ENCODE peak calls at places on chromosomes 4 and X, in five cellular contexts. One of them, this sample, is unnamed.

GRCh38 chr4:108828620-108829019 is 65.8 kb upstream of the ETNPPL start:
- DNase-seq in bronchial epithelial cell: no peak
- DNase-seq in psoas muscle: no peak
- DNase-seq in GM10248: no peak
- DNase-seq in adrenal gland: no peak
- DNase-seq in this sample: no peak

GRCh38 chr4:170088686-170089085 is 1.1 kb downstream of the AADAT start:
- DNase-seq in bronchial epithelial cell: no peak
- DNase-seq in psoas muscle: no peak
- DNase-seq in GM10248: no peak
- DNase-seq in adrenal gland: no peak
- DNase-seq in this sample: no peak

GRCh38 chrX:53584891-53585290 is 101.6 kb downstream of the HUWE1 start:
- DNase-seq in bronchial epithelial cell: no peak
- DNase-seq in psoas muscle: no peak
- DNase-seq in GM10248: no peak
- DNase-seq in adrenal gland: no peak
- DNase-seq in this sample: no peak

GRCh38 chrX:5730561-5730960 is 498.1 kb downstream of the NLGN4X start:
- DNase-seq in bronchial epithelial cell: no peak
- DNase-seq in psoas muscle: no peak
- DNase-seq in GM10248: no peak
- DNase-seq in adrenal gland: no peak
- DNase-seq in this sample: no peak

GRCh38 chr4:127370495-127371069 is 262.2 kb upstream of the INTU start:
- DNase-seq in bronchial epithelial cell: no peak
- DNase-seq in psoas muscle: peak
- DNase-seq in GM10248: no peak
- DNase-seq in adrenal gland: peak
- DNase-seq in this sample: no peak

GRCh38 chrX:7891928-7892327 is 35.3 kb downstream of the PNPLA4 start:
- DNase-seq in bronchial epithelial cell: no peak
- DNase-seq in psoas muscle: no peak
- DNase-seq in GM10248: no peak
- DNase-seq in adrenal gland: peak
- DNase-seq in this sample: no peak

GRCh38 chr4:175776217-175776616 is 35.8 kb downstream of the GPM6A start:
- DNase-seq in bronchial epithelial cell: peak
- DNase-seq in psoas muscle: no peak
- DNase-seq in GM10248: no peak
- DNase-seq in adrenal gland: no peak
- DNase-seq in this sample: no peak

GRCh38 chr4:182448281-182449151 is 205.3 kb downstream of the TENM3 start:
- DNase-seq in bronchial epithelial cell: peak
- DNase-seq in psoas muscle: peak
- DNase-seq in GM10248: peak
- DNase-seq in adrenal gland: peak
- DNase-seq in this sample: peak

GRCh38 chr4:26404597-26405323 is 83.9 kb downstream of the RBPJ start:
- DNase-seq in bronchial epithelial cell: no peak
- DNase-seq in psoas muscle: no peak
- DNase-seq in GM10248: no peak
- DNase-seq in adrenal gland: no peak
- DNase-seq in this sample: no peak

GRCh38 chr4:26410385-26411293 is 79.6 kb downstream of the CCKAR start:
- DNase-seq in bronchial epithelial cell: peak
- DNase-seq in psoas muscle: no peak
- DNase-seq in GM10248: peak
- DNase-seq in adrenal gland: peak
- DNase-seq in this sample: no peak

GRCh38 chr4:26402458-26402857 is 81.6 kb downstream of the RBPJ start:
- DNase-seq in bronchial epithelial cell: no peak
- DNase-seq in psoas muscle: no peak
- DNase-seq in GM10248: peak
- DNase-seq in adrenal gland: no peak
- DNase-seq in this sample: no peak

GRCh38 chr4:26406346-26406975 is 83.8 kb downstream of the CCKAR start:
- DNase-seq in bronchial epithelial cell: peak
- DNase-seq in psoas muscle: no peak
- DNase-seq in GM10248: no peak
- DNase-seq in adrenal gland: no peak
- DNase-seq in this sample: no peak

DNA sequence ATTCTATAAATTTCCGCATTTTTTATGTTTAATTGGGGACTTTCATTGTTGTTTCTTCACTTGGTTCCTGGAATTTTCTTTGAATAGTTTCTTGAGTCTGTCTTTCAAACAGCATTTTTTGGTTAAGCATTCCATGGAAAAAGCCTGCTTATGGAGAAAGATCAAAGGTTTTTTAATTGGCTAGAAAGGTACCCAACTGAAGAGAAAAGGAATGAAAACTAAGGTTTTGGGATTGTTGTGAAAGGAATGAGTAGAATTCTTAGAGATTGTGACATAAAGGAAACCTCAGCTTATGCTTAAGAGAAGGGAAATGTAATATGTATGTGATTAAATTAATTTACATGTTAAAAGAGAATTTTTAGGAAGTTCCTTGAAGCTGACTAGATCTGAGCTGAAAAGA is 82.8 kb downstream of the CCKAR start:
- DNase-seq in bronchial epithelial cell: no peak
- DNase-seq in psoas muscle: no peak
- DNase-seq in GM10248: no peak
- DNase-seq in adrenal gland: no peak
- DNase-seq in this sample: no peak
- TF ChIP-seq CTCF in bronchial epithelial cell: no peak
- TF ChIP-seq CTCF in psoas muscle: no peak
- TF ChIP-seq CTCF in GM10248: no peak
- TF ChIP-seq CTCF in adrenal gland: no peak
- TF ChIP-seq CTCF in this sample: no peak

GRCh38 chr4:147933316-147933715 is 201.4 kb downstream of the ARHGAP10 start:
- DNase-seq in bronchial epithelial cell: no peak
- DNase-seq in psoas muscle: no peak
- DNase-seq in GM10248: no peak
- DNase-seq in adrenal gland: no peak
- DNase-seq in this sample: no peak
- TF ChIP-seq CTCF in bronchial epithelial cell: no peak
- TF ChIP-seq CTCF in psoas muscle: peak
- TF ChIP-seq CTCF in GM10248: peak
- TF ChIP-seq CTCF in adrenal gland: no peak
- TF ChIP-seq CTCF in this sample: peak

GRCh38 chrX:119887721-119888425 is 7.8 kb upstream of the AKAP14 start:
- DNase-seq in bronchial epithelial cell: peak
- DNase-seq in psoas muscle: peak
- DNase-seq in GM10248: peak
- DNase-seq in adrenal gland: peak
- DNase-seq in this sample: no peak
- TF ChIP-seq CTCF in bronchial epithelial cell: peak
- TF ChIP-seq CTCF in psoas muscle: peak
- TF ChIP-seq CTCF in GM10248: peak
- TF ChIP-seq CTCF in adrenal gland: no peak
- TF ChIP-seq CTCF in this sample: peak

GRCh38 chr4:147513952-147514351 is 33.1 kb downstream of the EDNRA start:
- DNase-seq in bronchial epithelial cell: no peak
- DNase-seq in psoas muscle: no peak
- DNase-seq in GM10248: no peak
- DNase-seq in adrenal gland: no peak
- DNase-seq in this sample: no peak
- TF ChIP-seq CTCF in bronchial epithelial cell: peak
- TF ChIP-seq CTCF in psoas muscle: no peak
- TF ChIP-seq CTCF in GM10248: no peak
- TF ChIP-seq CTCF in adrenal gland: no peak
- TF ChIP-seq CTCF in this sample: peak

GRCh38 chr4:186727977-186728519 is 4.4 kb upstream of the FAT1 start:
- DNase-seq in bronchial epithelial cell: peak
- DNase-seq in psoas muscle: no peak
- DNase-seq in GM10248: no peak
- DNase-seq in adrenal gland: no peak
- DNase-seq in this sample: no peak
- TF ChIP-seq CTCF in bronchial epithelial cell: peak
- TF ChIP-seq CTCF in psoas muscle: no peak
- TF ChIP-seq CTCF in GM10248: no peak
- TF ChIP-seq CTCF in adrenal gland: no peak
- TF ChIP-seq CTCF in this sample: no peak

GRCh38 chr4:2930821-2931764 is 32.1 kb downstream of the NOP14 start:
- DNase-seq in bronchial epithelial cell: no peak
- DNase-seq in psoas muscle: peak
- DNase-seq in GM10248: no peak
- DNase-seq in adrenal gland: peak
- DNase-seq in this sample: no peak
- TF ChIP-seq CTCF in bronchial epithelial cell: peak
- TF ChIP-seq CTCF in psoas muscle: no peak
- TF ChIP-seq CTCF in GM10248: no peak
- TF ChIP-seq CTCF in adrenal gland: no peak
- TF ChIP-seq CTCF in this sample: no peak

GRCh38 chr4:16450031-16450430 is 223.8 kb upstream of the TAPT1 start:
- DNase-seq in bronchial epithelial cell: no peak
- DNase-seq in psoas muscle: no peak
- DNase-seq in GM10248: no peak
- DNase-seq in adrenal gland: no peak
- DNase-seq in this sample: no peak

GRCh38 chr4:16448240-16448639 is 222.0 kb upstream of the TAPT1 start:
- DNase-seq in bronchial epithelial cell: no peak
- DNase-seq in psoas muscle: no peak
- DNase-seq in GM10248: no peak
- DNase-seq in adrenal gland: no peak
- DNase-seq in this sample: no peak

GRCh38 chr4:16449381-16449780 is 223.1 kb upstream of the TAPT1 start:
- DNase-seq in bronchial epithelial cell: no peak
- DNase-seq in psoas muscle: no peak
- DNase-seq in GM10248: no peak
- DNase-seq in adrenal gland: no peak
- DNase-seq in this sample: no peak

GRCh38 chr4:16450724-16451123 is 224.5 kb upstream of the TAPT1 start:
- DNase-seq in bronchial epithelial cell: no peak
- DNase-seq in psoas muscle: no peak
- DNase-seq in GM10248: no peak
- DNase-seq in adrenal gland: no peak
- DNase-seq in this sample: no peak
- TF ChIP-seq CTCF in bronchial epithelial cell: no peak
- TF ChIP-seq CTCF in psoas muscle: peak
- TF ChIP-seq CTCF in GM10248: no peak
- TF ChIP-seq CTCF in adrenal gland: no peak
- TF ChIP-seq CTCF in this sample: peak

DNA sequence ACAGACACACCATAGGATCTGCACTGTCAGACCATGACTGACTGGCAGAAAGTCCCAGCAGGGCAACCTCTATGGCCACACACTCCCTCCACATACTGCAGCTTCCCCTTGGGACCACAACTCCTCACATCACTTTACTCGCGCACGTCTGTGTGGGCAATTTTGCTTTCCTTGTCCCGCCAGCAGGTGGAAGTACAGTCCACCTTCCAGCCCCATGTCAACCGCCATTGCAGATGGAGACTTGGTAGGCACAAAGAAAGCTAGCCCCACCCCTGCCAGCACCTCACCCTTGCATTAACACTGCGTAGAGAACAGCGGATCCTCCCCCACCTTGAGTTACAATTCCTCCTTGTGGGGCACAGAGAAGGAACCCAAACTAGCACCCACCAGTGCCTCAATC is 74.4 kb upstream of the NAP1L2 start:
- DNase-seq in bronchial epithelial cell: no peak
- DNase-seq in psoas muscle: no peak
- DNase-seq in GM10248: no peak
- DNase-seq in adrenal gland: no peak
- DNase-seq in this sample: no peak
- TF ChIP-seq CTCF in bronchial epithelial cell: no peak
- TF ChIP-seq CTCF in psoas muscle: no peak
- TF ChIP-seq CTCF in GM10248: no peak
- TF ChIP-seq CTCF in adrenal gland: no peak
- TF ChIP-seq CTCF in this sample: no peak